ENCODE peak calls at places on chromosomes 11 and 22, in eight cellular contexts. L is tibial nerve, A is endothelial cell of umbilical vein, I is heart left ventricle, K is esophagus squamous epithelium, D is right lobe of liver, V is body of pancreas, B is A549. H is an unnamed sample.

GRCh38 chr22:31077681-31078080 is 3.4 kb upstream of the SMTN start:
- DNase-seq in B (no peak), V (no peak), A (no peak), L (no peak), D (no peak), I (no peak), K (no peak), H (no peak)

GRCh38 chr11:132125855-132126841 is 755.7 kb downstream of the NTM start:
- DNase-seq in A (peak; percentile 48), B (no peak), V (no peak), L (no peak), I (peak; percentile 28), D (no peak), K (no peak), H (no peak)

GRCh38 chr11:96748639-96749370 is 359.0 kb downstream of the JRKL start:
- DNase-seq in K (no peak), D (no peak), B (no peak), I (no peak), L (no peak), V (no peak), A (peak; percentile 75), H (no peak)

GRCh38 chr11:3186166-3186953 is 21.2 kb upstream of the OSBPL5 start:
- DNase-seq in B (no peak), L (no peak), K (no peak), V (no peak), I (no peak), D (no peak), A (no peak), H (peak; percentile 47)

GRCh38 chr22:19965771-19966709 is 24.4 kb upstream of the TXNRD2 start:
- DNase-seq in I (no peak), A (no peak), L (no peak), B (no peak), K (no peak), D (no peak), V (no peak), H (no peak)

GRCh38 chr11:6637871-6638270 is 17.7 kb downstream of the DCHS1 start:
- DNase-seq in A (no peak), K (no peak), V (no peak), B (no peak), D (peak; percentile 73), L (no peak), I (peak; percentile 56), H (no peak)

GRCh38 chr22:50726643-50727340 is 11.2 kb upstream of the ACR start:
- DNase-seq in K (no peak), I (no peak), D (no peak), A (no peak), B (no peak), L (no peak), V (no peak), H (peak; percentile 68)

GRCh38 chr11:19714387-19715363 is 2.0 kb downstream of the NAV2 start:
- DNase-seq in D (peak; percentile 76), A (peak; percentile 61), K (no peak), I (peak; percentile 81), L (no peak), B (peak; percentile 17), V (peak; percentile 24), H (no peak)

GRCh38 chr11:66317766-66318575 is 1.1 kb upstream of the CD248 start:
- DNase-seq in K (no peak), A (no peak), V (peak; percentile 42), B (no peak), D (no peak), I (peak; percentile 52), L (peak; percentile 57), H (peak; percentile 90)

GRCh38 chr11:44162662-44163061 is 67.2 kb downstream of the EXT2 start:
- DNase-seq in L (no peak), D (no peak), A (no peak), K (no peak), I (no peak), B (no peak), V (no peak), H (no peak)

GRCh38 chr22:36541831-36542391 is 12.9 kb upstream of the EIF3D start:
- DNase-seq in K (no peak), B (peak; percentile 69), A (peak; percentile 67), I (no peak), L (no peak), D (peak; percentile 35), V (no peak), H (no peak)

GRCh38 chr11:3216027-3216525 is 2.5 kb downstream of the MRGPRG start:
- DNase-seq in B (no peak), A (no peak), D (no peak), L (no peak), I (no peak), V (peak; percentile 2), K (no peak), H (peak; percentile 62)

GRCh38 chr22:30312053-30312452 is 14.7 kb downstream of the TBC1D10A start:
- DNase-seq in L (no peak), D (no peak), K (no peak), V (no peak), I (no peak), A (no peak), B (no peak), H (no peak)

GRCh38 chr11:116993599-116993998 is 104.6 kb downstream of the SIK3 start:
- DNase-seq in B (no peak), D (no peak), I (no peak), K (no peak), V (no peak), L (no peak), A (peak; percentile 34), H (no peak)

GRCh38 chr11:76148207-76148606 is 58.1 kb downstream of the WNT11 start:
- DNase-seq in D (no peak), L (no peak), A (no peak), B (no peak), V (no peak), K (no peak), I (no peak), H (no peak)

GRCh38 chr11:975824-976223 is 50.2 kb downstream of the AP2A2 start:
- DNase-seq in K (no peak), A (peak; percentile 44), I (no peak), D (no peak), B (peak; percentile 78), V (no peak), L (no peak), H (peak; percentile 85)

GRCh38 chr22:36355894-36356293 is 31.9 kb downstream of the MYH9 start:
- DNase-seq in B (no peak), K (no peak), A (no peak), I (no peak), D (no peak), L (no peak), V (peak; percentile 69), H (no peak)

GRCh38 chr11:124591430-124591829 is 19.8 kb upstream of the PANX3 start:
- DNase-seq in K (no peak), L (no peak), I (no peak), A (no peak), V (no peak), D (no peak), B (no peak), H (no peak)
- TF ChIP-seq POLR2A in K (no peak), L (no peak), I (no peak), A (no peak), V (no peak), D (no peak), B (no peak), H (no peak)

GRCh38 chr11:12755510-12755909 is 81.3 kb downstream of the TEAD1 start:
- DNase-seq in B (no peak), L (no peak), V (no peak), K (no peak), I (no peak), D (no peak), A (no peak), H (no peak)

GRCh38 chr11:12750181-12750580 is 76.0 kb downstream of the TEAD1 start:
- DNase-seq in V (no peak), B (no peak), L (no peak), I (no peak), A (no peak), D (no peak), K (no peak), H (no peak)

GRCh38 chr11:12756101-12756500 is 81.9 kb downstream of the TEAD1 start:
- DNase-seq in B (no peak), L (no peak), V (no peak), D (no peak), A (no peak), K (no peak), I (no peak), H (no peak)

GRCh38 chr11:12754582-12755250 is 80.5 kb downstream of the TEAD1 start:
- DNase-seq in L (no peak), D (no peak), V (peak; percentile 23), B (no peak), K (no peak), I (no peak), A (no peak), H (no peak)

DNA sequence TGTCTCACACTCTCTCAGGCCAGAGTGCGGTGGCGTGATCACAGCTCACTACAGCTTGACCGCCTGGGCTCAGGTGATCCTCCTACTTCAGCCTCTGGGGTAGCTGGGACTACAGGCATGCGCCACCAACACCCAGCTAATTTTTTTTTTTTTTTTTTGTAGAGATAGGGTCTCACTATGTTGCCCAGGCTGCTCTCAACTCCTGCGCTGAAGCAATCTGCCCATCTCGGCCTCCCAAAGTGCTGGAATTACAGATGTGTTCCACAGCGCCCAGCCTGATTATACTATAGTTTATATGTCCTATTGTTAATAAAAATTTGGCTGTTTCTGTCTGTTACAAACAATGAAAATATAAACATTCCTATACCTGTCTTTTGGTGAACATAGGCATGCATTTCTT is 78.6 kb downstream of the TEAD1 start:
- DNase-seq in D (no peak), A (no peak), V (no peak), B (no peak), L (no peak), K (no peak), I (no peak), H (no peak)
- H3K9me3 ChIP-seq in D (no peaks in the 10 kb centered on the region), A (no peaks in the 10 kb centered on the region), V (no peaks in the 10 kb centered on the region), B (no peaks in the 10 kb centered on the region), L (no peaks in the 10 kb centered on the region), K (no peaks in the 10 kb centered on the region), I (no peaks in the 10 kb centered on the region), H (no peaks in the 10 kb centered on the region)

GRCh38 chr11:94792453-94792852 is 24.3 kb downstream of the AMOTL1 start:
- DNase-seq in I (no peak), V (no peak), B (no peak), D (no peak), L (no peak), K (no peak), A (peak; percentile 21), H (no peak)

GRCh38 chr11:94793002-94793401 is 24.8 kb downstream of the AMOTL1 start:
- DNase-seq in B (no peak), V (no peak), D (no peak), I (no peak), A (peak; percentile 28), L (no peak), K (no peak), H (no peak)

GRCh38 chr11:94795799-94796580 is 27.8 kb downstream of the AMOTL1 start:
- DNase-seq in D (no peak), L (no peak), K (no peak), V (no peak), A (no peak), I (no peak), B (no peak), H (no peak)

GRCh38 chr11:94793822-94794221 is 25.7 kb downstream of the AMOTL1 start:
- DNase-seq in A (no peak), L (no peak), D (no peak), I (no peak), V (no peak), K (no peak), B (no peak), H (no peak)

GRCh38 chr11:94794287-94795168 is 26.4 kb downstream of the AMOTL1 start:
- DNase-seq in B (peak; percentile 19), K (no peak), I (peak; percentile 71), D (peak; percentile 63), A (peak; percentile 93), V (peak; percentile 87), L (no peak), H (no peak)
- H3K4me3 ChIP-seq in B (no peak overlapping the region), K (peak overlapping the region; percentile 33), I (no peak overlapping the region), D (peak overlapping the region; percentile 44), A (peak overlapping the region; percentile 15), V (no peak overlapping the region), L (no peak overlapping the region), H (no peak overlapping the region)

GRCh38 chr22:38982008-38982927 is at the start of gene APOBEC3B:
- DNase-seq in V (no peak), A (peak; percentile 79), I (peak; percentile 69), B (peak; percentile 91), L (peak; percentile 68), K (peak; percentile 54), D (peak; percentile 66), H (peak; percentile 92)
- TF ChIP-seq POLR2A in V (peak; percentile 83), A (no peak), I (no peak), B (no peak), L (no peak), K (peak; percentile 49), D (peak; percentile 8), H (no peak)